ENCODE peak calls at places on chromosomes 13 and 19, in nine cellular contexts. One of them, this sample, is unnamed.

GRCh38 chr13:41931337-41931736 is 29.6 kb downstream of the VWA8 start:
- DNase-seq in NCI-H1436 treated with DMSO at 0.1 percent for 48 hours: no peak
- DNase-seq in A172: no peak
- DNase-seq in renal cortical epithelial cell: no peak
- DNase-seq in neural progenitor cell: no peak
- DNase-seq in HEK293T: no peak
- DNase-seq in heart left ventricle: no peak
- DNase-seq in stimulated activated CD4-positive, alpha-beta T cell treated with anti-CD3 and anti-CD28 coated beads, Interleukin-1b, Interleukin-23, amount 100 ng/mL, for 1 hour: no peak
- DNase-seq in mucosa of descending colon: no peak
- DNase-seq in this sample: no peak

GRCh38 chr13:79825959-79826358 is 345.0 kb downstream of the NDFIP2 start:
- DNase-seq in A172: no peak
- DNase-seq in stimulated activated CD4-positive, alpha-beta T cell treated with anti-CD3 and anti-CD28 coated beads, Interleukin-1b, Interleukin-23, amount 100 ng/mL, for 1 hour: no peak
- DNase-seq in heart left ventricle: no peak
- DNase-seq in neural progenitor cell: no peak
- DNase-seq in HEK293T: no peak
- DNase-seq in renal cortical epithelial cell: no peak
- DNase-seq in NCI-H1436 treated with DMSO at 0.1 percent for 48 hours: no peak
- DNase-seq in mucosa of descending colon: no peak
- DNase-seq in this sample: no peak

GRCh38 chr13:72132065-72132464 is 265.1 kb upstream of the DACH1 start:
- DNase-seq in renal cortical epithelial cell: peak; percentile 55
- DNase-seq in NCI-H1436 treated with DMSO at 0.1 percent for 48 hours: no peak
- DNase-seq in HEK293T: no peak
- DNase-seq in stimulated activated CD4-positive, alpha-beta T cell treated with anti-CD3 and anti-CD28 coated beads, Interleukin-1b, Interleukin-23, amount 100 ng/mL, for 1 hour: no peak
- DNase-seq in mucosa of descending colon: no peak
- DNase-seq in A172: no peak
- DNase-seq in neural progenitor cell: no peak
- DNase-seq in heart left ventricle: no peak
- DNase-seq in this sample: no peak

GRCh38 chr13:75258159-75258782 is 223.7 kb downstream of the TBC1D4 start:
- DNase-seq in neural progenitor cell: peak; percentile 47
- DNase-seq in heart left ventricle: no peak
- DNase-seq in stimulated activated CD4-positive, alpha-beta T cell treated with anti-CD3 and anti-CD28 coated beads, Interleukin-1b, Interleukin-23, amount 100 ng/mL, for 1 hour: no peak
- DNase-seq in mucosa of descending colon: no peak
- DNase-seq in renal cortical epithelial cell: peak; percentile 72
- DNase-seq in NCI-H1436 treated with DMSO at 0.1 percent for 48 hours: no peak
- DNase-seq in HEK293T: peak; percentile 51
- DNase-seq in A172: peak; percentile 53
- DNase-seq in this sample: no peak

GRCh38 chr13:77055158-77055557 is 28.2 kb upstream of the FBXL3 start:
- DNase-seq in heart left ventricle: no peak
- DNase-seq in HEK293T: no peak
- DNase-seq in mucosa of descending colon: no peak
- DNase-seq in stimulated activated CD4-positive, alpha-beta T cell treated with anti-CD3 and anti-CD28 coated beads, Interleukin-1b, Interleukin-23, amount 100 ng/mL, for 1 hour: no peak
- DNase-seq in NCI-H1436 treated with DMSO at 0.1 percent for 48 hours: no peak
- DNase-seq in renal cortical epithelial cell: peak; percentile 6
- DNase-seq in neural progenitor cell: no peak
- DNase-seq in A172: no peak
- DNase-seq in this sample: no peak

GRCh38 chr19:56927791-56928207 is 87.3 kb upstream of the PEG3 start:
- DNase-seq in renal cortical epithelial cell: no peak
- DNase-seq in A172: no peak
- DNase-seq in mucosa of descending colon: no peak
- DNase-seq in NCI-H1436 treated with DMSO at 0.1 percent for 48 hours: no peak
- DNase-seq in HEK293T: no peak
- DNase-seq in neural progenitor cell: no peak
- DNase-seq in heart left ventricle: no peak
- DNase-seq in stimulated activated CD4-positive, alpha-beta T cell treated with anti-CD3 and anti-CD28 coated beads, Interleukin-1b, Interleukin-23, amount 100 ng/mL, for 1 hour: no peak
- DNase-seq in this sample: no peak

GRCh38 chr13:32334676-32335075 is 19.4 kb downstream of the BRCA2 start:
- DNase-seq in neural progenitor cell: no peak
- DNase-seq in A172: no peak
- DNase-seq in NCI-H1436 treated with DMSO at 0.1 percent for 48 hours: no peak
- DNase-seq in HEK293T: no peak
- DNase-seq in renal cortical epithelial cell: no peak
- DNase-seq in stimulated activated CD4-positive, alpha-beta T cell treated with anti-CD3 and anti-CD28 coated beads, Interleukin-1b, Interleukin-23, amount 100 ng/mL, for 1 hour: no peak
- DNase-seq in mucosa of descending colon: no peak
- DNase-seq in heart left ventricle: no peak
- DNase-seq in this sample: no peak

GRCh38 chr13:113411216-113412023 is 41.9 kb downstream of the ADPRHL1 start:
- DNase-seq in NCI-H1436 treated with DMSO at 0.1 percent for 48 hours: no peak
- DNase-seq in renal cortical epithelial cell: peak; percentile 88
- DNase-seq in neural progenitor cell: peak; percentile 1
- DNase-seq in mucosa of descending colon: peak; percentile 55
- DNase-seq in A172: peak; percentile 97
- DNase-seq in stimulated activated CD4-positive, alpha-beta T cell treated with anti-CD3 and anti-CD28 coated beads, Interleukin-1b, Interleukin-23, amount 100 ng/mL, for 1 hour: no peak
- DNase-seq in heart left ventricle: peak; percentile 86
- DNase-seq in HEK293T: no peak
- DNase-seq in this sample: no peak

GRCh38 chr19:22602631-22603272 is 31.4 kb upstream of the ZNF492 start:
- DNase-seq in HEK293T: no peak
- DNase-seq in stimulated activated CD4-positive, alpha-beta T cell treated with anti-CD3 and anti-CD28 coated beads, Interleukin-1b, Interleukin-23, amount 100 ng/mL, for 1 hour: no peak
- DNase-seq in renal cortical epithelial cell: no peak
- DNase-seq in neural progenitor cell: no peak
- DNase-seq in NCI-H1436 treated with DMSO at 0.1 percent for 48 hours: no peak
- DNase-seq in heart left ventricle: peak; percentile 34
- DNase-seq in A172: no peak
- DNase-seq in mucosa of descending colon: no peak
- DNase-seq in this sample: no peak

GRCh38 chr13:94660695-94661324 is 51.5 kb downstream of the SOX21 start:
- DNase-seq in NCI-H1436 treated with DMSO at 0.1 percent for 48 hours: no peak
- DNase-seq in renal cortical epithelial cell: peak; percentile 16
- DNase-seq in neural progenitor cell: peak; percentile 47
- DNase-seq in HEK293T: no peak
- DNase-seq in mucosa of descending colon: no peak
- DNase-seq in stimulated activated CD4-positive, alpha-beta T cell treated with anti-CD3 and anti-CD28 coated beads, Interleukin-1b, Interleukin-23, amount 100 ng/mL, for 1 hour: no peak
- DNase-seq in A172: peak; percentile 21
- DNase-seq in heart left ventricle: no peak
- DNase-seq in this sample: no peak

GRCh38 chr13:26324867-26325266 is 70.9 kb downstream of the CDK8 start:
- DNase-seq in mucosa of descending colon: no peak
- DNase-seq in NCI-H1436 treated with DMSO at 0.1 percent for 48 hours: no peak
- DNase-seq in renal cortical epithelial cell: no peak
- DNase-seq in heart left ventricle: no peak
- DNase-seq in stimulated activated CD4-positive, alpha-beta T cell treated with anti-CD3 and anti-CD28 coated beads, Interleukin-1b, Interleukin-23, amount 100 ng/mL, for 1 hour: no peak
- DNase-seq in HEK293T: no peak
- DNase-seq in neural progenitor cell: no peak
- DNase-seq in A172: no peak
- DNase-seq in this sample: no peak

GRCh38 chr13:111327701-111328100 is 7.3 kb downstream of the TEX29 start:
- DNase-seq in A172: no peak
- DNase-seq in neural progenitor cell: no peak
- DNase-seq in heart left ventricle: no peak
- DNase-seq in renal cortical epithelial cell: no peak
- DNase-seq in NCI-H1436 treated with DMSO at 0.1 percent for 48 hours: no peak
- DNase-seq in HEK293T: no peak
- DNase-seq in mucosa of descending colon: no peak
- DNase-seq in stimulated activated CD4-positive, alpha-beta T cell treated with anti-CD3 and anti-CD28 coated beads, Interleukin-1b, Interleukin-23, amount 100 ng/mL, for 1 hour: no peak
- DNase-seq in this sample: no peak

GRCh38 chr13:31310781-31311180 is 111.0 kb downstream of the B3GLCT start:
- DNase-seq in HEK293T: no peak
- DNase-seq in A172: no peak
- DNase-seq in mucosa of descending colon: no peak
- DNase-seq in renal cortical epithelial cell: peak; percentile 18
- DNase-seq in stimulated activated CD4-positive, alpha-beta T cell treated with anti-CD3 and anti-CD28 coated beads, Interleukin-1b, Interleukin-23, amount 100 ng/mL, for 1 hour: no peak
- DNase-seq in neural progenitor cell: no peak
- DNase-seq in NCI-H1436 treated with DMSO at 0.1 percent for 48 hours: no peak
- DNase-seq in heart left ventricle: peak; percentile 67
- DNase-seq in this sample: no peak

GRCh38 chr13:113586661-113587479 is 2.3 kb downstream of the TFDP1 start:
- DNase-seq in NCI-H1436 treated with DMSO at 0.1 percent for 48 hours: no peak
- DNase-seq in HEK293T: no peak
- DNase-seq in stimulated activated CD4-positive, alpha-beta T cell treated with anti-CD3 and anti-CD28 coated beads, Interleukin-1b, Interleukin-23, amount 100 ng/mL, for 1 hour: no peak
- DNase-seq in heart left ventricle: peak; percentile 24
- DNase-seq in neural progenitor cell: no peak
- DNase-seq in renal cortical epithelial cell: no peak
- DNase-seq in A172: no peak
- DNase-seq in mucosa of descending colon: peak; percentile 27
- DNase-seq in this sample: no peak

GRCh38 chr19:50510700-50511068 is 307 bp downstream of the JOSD2 start:
- DNase-seq in stimulated activated CD4-positive, alpha-beta T cell treated with anti-CD3 and anti-CD28 coated beads, Interleukin-1b, Interleukin-23, amount 100 ng/mL, for 1 hour: no peak
- DNase-seq in A172: no peak
- DNase-seq in neural progenitor cell: no peak
- DNase-seq in mucosa of descending colon: no peak
- DNase-seq in HEK293T: no peak
- DNase-seq in renal cortical epithelial cell: peak; percentile 2
- DNase-seq in NCI-H1436 treated with DMSO at 0.1 percent for 48 hours: peak; percentile 77
- DNase-seq in heart left ventricle: no peak
- DNase-seq in this sample: no peak

GRCh38 chr13:44088911-44089851 is 209.5 kb downstream of the LACC1 start:
- DNase-seq in mucosa of descending colon: no peak
- DNase-seq in neural progenitor cell: no peak
- DNase-seq in renal cortical epithelial cell: peak; percentile 40
- DNase-seq in A172: no peak
- DNase-seq in heart left ventricle: no peak
- DNase-seq in HEK293T: no peak
- DNase-seq in NCI-H1436 treated with DMSO at 0.1 percent for 48 hours: no peak
- DNase-seq in stimulated activated CD4-positive, alpha-beta T cell treated with anti-CD3 and anti-CD28 coated beads, Interleukin-1b, Interleukin-23, amount 100 ng/mL, for 1 hour: no peak
- DNase-seq in this sample: no peak

GRCh38 chr13:44884076-44884729 is 105.1 kb downstream of the NUFIP1 start:
- DNase-seq in renal cortical epithelial cell: no peak
- DNase-seq in NCI-H1436 treated with DMSO at 0.1 percent for 48 hours: no peak
- DNase-seq in stimulated activated CD4-positive, alpha-beta T cell treated with anti-CD3 and anti-CD28 coated beads, Interleukin-1b, Interleukin-23, amount 100 ng/mL, for 1 hour: no peak
- DNase-seq in neural progenitor cell: no peak
- DNase-seq in A172: peak; percentile 48
- DNase-seq in HEK293T: no peak
- DNase-seq in mucosa of descending colon: no peak
- DNase-seq in heart left ventricle: no peak
- DNase-seq in this sample: no peak

GRCh38 chr13:80339578-80339840 is 1.4 kb downstream of the SPRY2 start:
- DNase-seq in HEK293T: peak; percentile 53
- DNase-seq in mucosa of descending colon: no peak
- DNase-seq in stimulated activated CD4-positive, alpha-beta T cell treated with anti-CD3 and anti-CD28 coated beads, Interleukin-1b, Interleukin-23, amount 100 ng/mL, for 1 hour: no peak
- DNase-seq in renal cortical epithelial cell: no peak
- DNase-seq in heart left ventricle: no peak
- DNase-seq in neural progenitor cell: peak; percentile 65
- DNase-seq in A172: no peak
- DNase-seq in NCI-H1436 treated with DMSO at 0.1 percent for 48 hours: no peak
- DNase-seq in this sample: no peak

GRCh38 chr19:41696402-41697197 is 8.5 kb upstream of the CEACAM7 start:
- DNase-seq in NCI-H1436 treated with DMSO at 0.1 percent for 48 hours: no peak
- DNase-seq in renal cortical epithelial cell: no peak
- DNase-seq in A172: no peak
- DNase-seq in neural progenitor cell: no peak
- DNase-seq in heart left ventricle: peak; percentile 10
- DNase-seq in mucosa of descending colon: peak; percentile 51
- DNase-seq in stimulated activated CD4-positive, alpha-beta T cell treated with anti-CD3 and anti-CD28 coated beads, Interleukin-1b, Interleukin-23, amount 100 ng/mL, for 1 hour: no peak
- DNase-seq in HEK293T: no peak
- DNase-seq in this sample: no peak

GRCh38 chr13:52736891-52737290 is 2.7 kb downstream of the CNMD start:
- DNase-seq in renal cortical epithelial cell: no peak
- DNase-seq in mucosa of descending colon: no peak
- DNase-seq in neural progenitor cell: no peak
- DNase-seq in NCI-H1436 treated with DMSO at 0.1 percent for 48 hours: no peak
- DNase-seq in stimulated activated CD4-positive, alpha-beta T cell treated with anti-CD3 and anti-CD28 coated beads, Interleukin-1b, Interleukin-23, amount 100 ng/mL, for 1 hour: no peak
- DNase-seq in HEK293T: no peak
- DNase-seq in A172: no peak
- DNase-seq in heart left ventricle: no peak
- DNase-seq in this sample: no peak

GRCh38 chr19:57807541-57807940 is 7.2 kb downstream of the ZNF552 start:
- DNase-seq in A172: no peak
- DNase-seq in neural progenitor cell: no peak
- DNase-seq in HEK293T: no peak
- DNase-seq in NCI-H1436 treated with DMSO at 0.1 percent for 48 hours: no peak
- DNase-seq in renal cortical epithelial cell: no peak
- DNase-seq in heart left ventricle: no peak
- DNase-seq in stimulated activated CD4-positive, alpha-beta T cell treated with anti-CD3 and anti-CD28 coated beads, Interleukin-1b, Interleukin-23, amount 100 ng/mL, for 1 hour: no peak
- DNase-seq in mucosa of descending colon: no peak
- DNase-seq in this sample: no peak

GRCh38 chr13:43686557-43686956 is 100.2 kb downstream of the ENOX1 start:
- DNase-seq in renal cortical epithelial cell: peak; percentile 91
- DNase-seq in NCI-H1436 treated with DMSO at 0.1 percent for 48 hours: no peak
- DNase-seq in neural progenitor cell: no peak
- DNase-seq in A172: peak; percentile 79
- DNase-seq in HEK293T: no peak
- DNase-seq in heart left ventricle: no peak
- DNase-seq in mucosa of descending colon: no peak
- DNase-seq in stimulated activated CD4-positive, alpha-beta T cell treated with anti-CD3 and anti-CD28 coated beads, Interleukin-1b, Interleukin-23, amount 100 ng/mL, for 1 hour: no peak
- DNase-seq in this sample: no peak

GRCh38 chr19:18514800-18515682 is 6.8 kb downstream of the ELL start:
- DNase-seq in neural progenitor cell: no peak
- DNase-seq in HEK293T: no peak
- DNase-seq in NCI-H1436 treated with DMSO at 0.1 percent for 48 hours: no peak
- DNase-seq in renal cortical epithelial cell: peak; percentile 93
- DNase-seq in mucosa of descending colon: peak; percentile 54
- DNase-seq in stimulated activated CD4-positive, alpha-beta T cell treated with anti-CD3 and anti-CD28 coated beads, Interleukin-1b, Interleukin-23, amount 100 ng/mL, for 1 hour: no peak
- DNase-seq in A172: no peak
- DNase-seq in heart left ventricle: no peak
- DNase-seq in this sample: no peak

GRCh38 chr19:952680-953500 is 27.1 kb downstream of the ARID3A start:
- DNase-seq in HEK293T: no peak
- DNase-seq in heart left ventricle: no peak
- DNase-seq in renal cortical epithelial cell: no peak
- DNase-seq in neural progenitor cell: no peak
- DNase-seq in NCI-H1436 treated with DMSO at 0.1 percent for 48 hours: no peak
- DNase-seq in stimulated activated CD4-positive, alpha-beta T cell treated with anti-CD3 and anti-CD28 coated beads, Interleukin-1b, Interleukin-23, amount 100 ng/mL, for 1 hour: no peak
- DNase-seq in mucosa of descending colon: peak; percentile 77
- DNase-seq in A172: no peak
- DNase-seq in this sample: peak; percentile 59

GRCh38 chr19:18457478-18458331 is 19.8 kb upstream of the ISYNA1 start:
- DNase-seq in neural progenitor cell: no peak
- DNase-seq in heart left ventricle: no peak
- DNase-seq in HEK293T: no peak
- DNase-seq in stimulated activated CD4-positive, alpha-beta T cell treated with anti-CD3 and anti-CD28 coated beads, Interleukin-1b, Interleukin-23, amount 100 ng/mL, for 1 hour: no peak
- DNase-seq in A172: no peak
- DNase-seq in renal cortical epithelial cell: peak; percentile 67
- DNase-seq in mucosa of descending colon: no peak
- DNase-seq in NCI-H1436 treated with DMSO at 0.1 percent for 48 hours: no peak
- DNase-seq in this sample: no peak

This sample was measured in progenitor cell of endocrine pancreas.